ENCODE peak calls at places on chromosomes 16 and 17, in ten cellular contexts. N is SK-N-SH; L is tibial artery; Q is CD8-positive, alpha-beta T cell; M is fibroblast of lung; U is spleen; J is ascending aorta; W is ovary; A is OCI-LY7; Y is A549. O is an unnamed sample. For H3K4me1, the result is how much of the 10 kb centered on the place peaks cover.

GRCh38 chr17:42670199-42670924 is 6.4 kb downstream of the PLEKHH3 start:
- DNase-seq in N (peak), L (no peak), Q (peak), M (no peak), U (peak), J (peak), W (no peak), A (no peak), Y (no peak), O (no peak)

GRCh38 chr17:5718751-5719150 is 134.4 kb upstream of the NLRP1 start:
- DNase-seq in N (no peak), L (no peak), Q (no peak), M (no peak), U (no peak), J (no peak), W (no peak), A (no peak), Y (no peak), O (no peak)

GRCh38 chr17:40600486-40601046 is 35.3 kb upstream of the CCR7 start:
- DNase-seq in N (no peak), L (no peak), Q (no peak), M (no peak), U (no peak), J (no peak), W (no peak), A (no peak), Y (no peak), O (no peak)

GRCh38 chr17:66717680-66718079 is 117.2 kb upstream of the CACNG5 start:
- DNase-seq in N (no peak), L (no peak), Q (no peak), M (peak), U (no peak), J (peak), W (no peak), A (peak), Y (no peak), O (peak)

GRCh38 chr16:535446-536405 is 8.2 kb downstream of the CAPN15 start:
- DNase-seq in N (no peak), L (no peak), Q (no peak), M (peak), U (no peak), J (no peak), W (no peak), A (no peak), Y (peak), O (peak)

GRCh38 chr17:43428524-43428923 is 29.7 kb downstream of the ARL4D start:
- DNase-seq in N (no peak), L (no peak), Q (no peak), M (no peak), U (no peak), J (no peak), W (no peak), A (no peak), Y (no peak), O (no peak)

GRCh38 chr16:55478827-55479559 is at the start of gene MMP2:
- DNase-seq in N (peak), L (peak), Q (no peak), M (peak), U (no peak), J (peak), W (peak), A (no peak), Y (no peak), O (no peak)

GRCh38 chr17:76909971-76910760 is 42.0 kb downstream of the MGAT5B start:
- DNase-seq in N (no peak), L (no peak), Q (peak), M (peak), U (no peak), J (no peak), W (no peak), A (peak), Y (peak), O (peak)

GRCh38 chr16:345686-346231 is 6.8 kb downstream of the AXIN1 start:
- DNase-seq in N (no peak), L (no peak), Q (no peak), M (no peak), U (no peak), J (no peak), W (no peak), A (no peak), Y (no peak), O (no peak)

GRCh38 chr16:66107661-66108060 is 258.8 kb upstream of the CDH5 start:
- DNase-seq in N (no peak), L (no peak), Q (no peak), M (peak), U (no peak), J (no peak), W (no peak), A (no peak), Y (no peak), O (peak)

GRCh38 chr16:23377071-23377931 is 75.2 kb downstream of the SCNN1B start:
- DNase-seq in N (no peak), L (no peak), Q (no peak), M (no peak), U (no peak), J (no peak), W (no peak), A (no peak), Y (no peak), O (no peak)

GRCh38 chr17:75979705-75980187 is 706 bp downstream of the TEN1 start:
- DNase-seq in N (no peak), L (no peak), Q (no peak), M (peak), U (no peak), J (peak), W (no peak), A (no peak), Y (no peak), O (no peak)

GRCh38 chr16:68072038-68072695 is 13.0 kb upstream of the NFATC3 start:
- DNase-seq in N (no peak), L (no peak), Q (no peak), M (no peak), U (no peak), J (peak), W (peak), A (no peak), Y (peak), O (peak)

GRCh38 chr17:40458001-40458791 is 14.9 kb downstream of the IGFBP4 start:
- DNase-seq in N (peak), L (no peak), Q (no peak), M (peak), U (no peak), J (no peak), W (peak), A (no peak), Y (peak), O (no peak)

GRCh38 chr16:5022521-5022920 is 11.2 kb downstream of the NAGPA start:
- DNase-seq in N (no peak), L (no peak), Q (no peak), M (no peak), U (no peak), J (no peak), W (no peak), A (no peak), Y (no peak), O (no peak)

GRCh38 chr17:72151565-72152391 is 31.0 kb downstream of the SOX9 start:
- DNase-seq in N (peak), L (no peak), Q (no peak), M (peak), U (no peak), J (no peak), W (no peak), A (no peak), Y (peak), O (no peak)

GRCh38 chr17:58669853-58670252 is 22.0 kb downstream of the TEX14 start:
- DNase-seq in N (no peak), L (no peak), Q (no peak), M (no peak), U (no peak), J (no peak), W (no peak), A (no peak), Y (no peak), O (no peak)

GRCh38 chr16:85544668-85545067 is 68.5 kb upstream of the GSE1 start:
- DNase-seq in N (peak), L (no peak), Q (no peak), M (no peak), U (no peak), J (no peak), W (no peak), A (no peak), Y (no peak), O (no peak)

GRCh38 chr16:85541619-85542547 is 71.2 kb upstream of the GSE1 start:
- DNase-seq in N (no peak), L (no peak), Q (no peak), M (no peak), U (no peak), J (no peak), W (no peak), A (no peak), Y (no peak), O (no peak)

GRCh38 chr16:85543998-85544397 is 69.1 kb upstream of the GSE1 start:
- DNase-seq in N (no peak), L (no peak), Q (no peak), M (no peak), U (no peak), J (no peak), W (no peak), A (no peak), Y (no peak), O (no peak)

GRCh38 chr16:85542548-85542927 is 70.6 kb upstream of the GSE1 start:
- DNase-seq in N (no peak), L (no peak), Q (no peak), M (no peak), U (no peak), J (no peak), W (no peak), A (no peak), Y (no peak), O (no peak)

GRCh38 chr16:85543536-85543935 is 69.6 kb upstream of the GSE1 start:
- DNase-seq in N (no peak), L (no peak), Q (no peak), M (no peak), U (no peak), J (no peak), W (no peak), A (no peak), Y (no peak), O (no peak)
- H3K4me1 ChIP-seq in N (under half), L (under half), Q (under half), M (under half), U (under half), J (under half), W (under half), A (under half), Y (under half), O (under half)

DNA sequence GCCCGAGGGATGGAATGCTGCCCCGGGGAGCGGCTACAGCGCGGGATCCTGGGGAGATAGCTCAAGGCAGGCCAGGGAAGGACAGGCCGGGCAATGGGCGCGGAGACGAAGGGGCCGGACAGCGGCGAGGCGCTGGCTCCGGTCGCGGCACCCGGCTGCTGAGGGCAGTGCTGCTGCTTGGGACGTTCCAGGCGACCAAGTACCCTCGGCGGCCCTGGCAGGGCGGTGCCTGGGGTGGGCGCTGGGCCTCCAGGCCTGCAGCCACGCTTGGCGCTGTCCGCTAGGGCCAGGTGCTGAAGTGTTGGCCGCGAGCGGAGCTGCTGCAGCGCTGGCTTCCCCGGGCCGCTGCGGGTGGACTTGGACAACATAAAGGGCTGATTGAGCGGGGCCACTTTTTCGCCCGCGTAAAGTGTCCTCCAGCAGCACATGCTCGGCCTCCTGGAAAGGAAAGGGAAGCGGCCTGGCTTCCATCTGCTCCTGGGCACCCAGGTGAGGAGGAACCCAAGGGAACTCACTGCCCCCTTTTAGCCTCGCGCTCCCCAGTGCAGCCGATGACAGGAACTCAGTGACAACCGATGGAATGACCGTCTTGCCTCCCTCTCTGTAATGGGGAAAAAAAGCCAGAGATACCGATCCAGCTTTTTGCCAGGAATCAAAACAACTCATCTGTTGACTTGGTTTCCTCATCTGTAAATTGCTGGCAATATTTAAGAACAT is 23.7 kb downstream of the CLEC3A start:
- DNase-seq in N (peak), L (peak), Q (no peak), M (peak), U (peak), J (peak), W (peak), A (no peak), Y (peak), O (peak)
- TF ChIP-seq CTCF in N (no peak), L (no peak), Q (no peak), M (no peak), U (no peak), J (peak), W (no peak), A (no peak), Y (no peak), O (peak)

DNA sequence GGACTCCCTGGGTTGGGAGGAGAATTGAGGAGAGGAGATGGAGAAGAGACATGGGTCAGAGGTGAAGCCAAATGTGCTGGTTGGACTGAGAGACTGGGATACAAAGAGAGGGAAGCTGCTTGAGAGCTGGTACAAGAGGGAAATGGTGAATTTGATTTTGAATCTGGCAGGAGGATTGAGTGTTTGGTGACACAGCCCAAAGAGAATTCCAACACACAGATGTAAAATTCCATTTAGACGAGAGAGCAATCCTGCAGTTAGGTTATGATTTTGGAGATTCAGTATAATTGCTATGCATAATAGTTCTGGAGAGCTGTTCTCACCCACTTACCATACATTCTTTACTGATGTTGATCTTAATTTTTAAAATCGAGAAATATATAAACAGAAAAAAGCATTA is 57.7 kb downstream of the HSD17B2 start:
- DNase-seq in N (no peak), L (no peak), Q (no peak), M (peak), U (no peak), J (no peak), W (no peak), A (no peak), Y (no peak), O (no peak)
- H3K27ac ChIP-seq in N (no peak), L (no peak), Q (no peak), M (no peak), U (no peak), J (no peak), W (no peak), A (no peak), Y (no peak), O (no peak)

DNA sequence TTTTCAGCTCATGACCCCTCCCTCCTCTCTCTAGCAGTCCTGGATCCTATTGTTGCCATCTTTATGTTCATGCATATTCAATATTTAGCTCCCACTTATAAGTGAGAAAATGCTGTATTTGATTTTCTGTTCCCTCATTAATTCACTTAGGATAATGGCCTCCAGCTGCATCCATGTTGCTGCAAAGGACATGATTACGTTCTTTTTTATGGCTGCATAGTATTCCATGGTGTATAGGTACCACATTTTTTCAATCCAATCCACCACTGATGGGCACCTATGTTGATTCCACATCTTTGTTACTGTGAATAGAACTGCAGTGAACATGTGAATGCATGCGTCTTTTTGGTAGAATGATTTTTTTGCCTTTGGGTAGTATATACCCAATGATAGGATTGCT is 188.4 kb downstream of the FOXL1 start:
- DNase-seq in N (no peak), L (no peak), Q (no peak), M (no peak), U (no peak), J (no peak), W (no peak), A (no peak), Y (no peak), O (no peak)
- H3K4me1 ChIP-seq in N (under half), L (under half), Q (under half), M (under half), U (under half), J (under half), W (under half), A (under half), Y (under half), O (under half)

GRCh38 chr16:52066951-52067350 is 480.0 kb downstream of the TOX3 start:
- DNase-seq in N (no peak), L (no peak), Q (no peak), M (no peak), U (no peak), J (no peak), W (no peak), A (no peak), Y (no peak), O (no peak)

GRCh38 chr16:52071101-52071500 is 475.8 kb downstream of the TOX3 start:
- DNase-seq in N (no peak), L (no peak), Q (no peak), M (no peak), U (no peak), J (no peak), W (no peak), A (no peak), Y (no peak), O (no peak)

GRCh38 chr16:52068447-52069074 is 478.4 kb downstream of the TOX3 start:
- DNase-seq in N (peak), L (no peak), Q (no peak), M (peak), U (no peak), J (no peak), W (no peak), A (no peak), Y (peak), O (peak)

GRCh38 chr16:52070341-52071057 is 476.4 kb downstream of the TOX3 start:
- DNase-seq in N (no peak), L (no peak), Q (no peak), M (no peak), U (no peak), J (no peak), W (no peak), A (no peak), Y (no peak), O (no peak)

DNA sequence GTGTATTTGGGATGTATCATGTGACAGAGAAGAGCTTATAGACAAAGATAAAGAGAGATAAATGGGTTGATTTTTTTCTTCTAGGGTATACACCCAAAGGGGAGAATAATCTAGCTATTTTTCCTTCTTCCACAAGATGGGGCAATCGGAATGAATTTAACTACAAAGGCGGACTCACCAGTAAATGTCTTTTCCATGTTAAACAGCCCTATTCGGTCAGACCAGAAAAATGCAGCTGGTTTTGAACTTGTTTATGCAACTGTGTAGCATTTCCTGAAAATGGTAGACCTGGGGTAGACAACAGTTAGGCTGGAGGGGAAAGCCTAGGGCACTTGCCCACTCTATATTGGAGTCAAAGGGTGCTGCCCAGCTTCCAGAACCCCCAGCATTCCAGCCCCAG is 477.1 kb downstream of the TOX3 start:
- DNase-seq in N (peak), L (no peak), Q (no peak), M (peak), U (no peak), J (no peak), W (no peak), A (no peak), Y (peak), O (peak)
- TF ChIP-seq CTCF in N (no peak), L (no peak), Q (no peak), M (no peak), U (no peak), J (peak), W (no peak), A (no peak), Y (peak), O (peak)

DNA sequence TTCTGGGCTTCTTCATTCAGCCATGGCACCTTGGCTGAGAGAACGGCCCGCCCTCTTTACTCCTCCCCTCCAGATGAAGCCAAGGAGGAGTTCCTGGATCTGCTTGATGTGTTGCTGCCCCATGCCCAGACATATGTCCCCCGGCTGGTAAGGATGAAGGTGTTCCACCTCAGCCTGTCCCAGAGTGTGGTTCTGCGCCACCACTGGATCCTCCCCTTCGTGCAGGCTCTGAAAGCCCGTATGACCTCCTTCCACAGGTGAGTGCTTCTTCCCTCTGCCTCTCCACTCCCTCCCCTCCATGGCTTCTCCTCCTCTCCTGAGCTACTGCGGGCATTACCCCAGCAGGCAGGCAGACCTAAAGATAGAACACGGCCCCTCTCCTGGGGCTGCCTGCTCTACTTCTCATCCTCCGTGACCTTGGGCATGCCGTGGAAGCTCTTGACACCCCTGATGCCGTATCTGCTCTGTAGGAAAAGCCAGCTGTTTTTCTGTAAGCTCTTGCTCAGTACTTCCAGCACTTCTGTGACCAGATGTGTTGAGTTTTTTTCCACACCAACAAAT is 8.7 kb downstream of the USB1 start:
- DNase-seq in N (no peak), L (no peak), Q (no peak), M (no peak), U (peak), J (no peak), W (no peak), A (no peak), Y (no peak), O (no peak)
- H3K27ac ChIP-seq in N (no peak), L (no peak), Q (no peak), M (no peak), U (no peak), J (no peak), W (no peak), A (no peak), Y (no peak), O (no peak)

DNA sequence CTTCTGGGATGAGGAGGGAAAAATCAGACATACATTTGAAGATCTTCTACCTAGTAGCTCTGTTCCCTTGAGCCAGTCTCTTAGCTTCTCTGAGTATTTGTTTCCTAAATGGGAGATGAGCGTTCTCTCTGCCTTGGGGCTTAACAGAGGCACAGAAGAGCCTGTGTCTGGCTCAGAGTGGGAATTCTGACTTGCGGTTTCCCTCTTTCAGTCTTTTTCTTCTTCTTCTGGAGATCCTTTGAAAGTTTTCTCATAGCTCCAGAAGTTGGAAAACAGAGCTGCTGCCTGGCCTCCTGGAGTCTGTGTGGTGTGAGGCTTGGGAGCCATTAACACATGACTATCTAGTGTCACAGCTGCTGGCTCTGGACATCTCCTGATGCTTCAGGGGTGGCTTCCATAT is 167.9 kb downstream of the MSI2 start:
- DNase-seq in N (no peak), L (no peak), Q (no peak), M (no peak), U (peak), J (no peak), W (no peak), A (no peak), Y (no peak), O (no peak)
- H3K4me1 ChIP-seq in N (half or more), L (under half), Q (under half), M (under half), U (under half), J (under half), W (under half), A (under half), Y (under half), O (under half)